ENCODE peak calls at places on chromosomes 5 and 9, in ten cellular contexts. H, M, F, R, B, O, A, Z, Y and S are unnamed samples.
A peak's percentile ranks its signal among the peaks of the same experiment; 100 is the strongest.

GRCh38 chr5:16135003-16135402 is 44.6 kb downstream of the MARCHF11 start:
- DNase-seq in Y (no peak), O (no peak), Z (no peak), F (no peak), R (no peak), M (no peak), H (no peak), B (no peak), A (no peak), S (no peak)

GRCh38 chr9:98532147-98532546 is 176.6 kb downstream of the GABBR2 start:
- DNase-seq in Y (no peak), F (no peak), O (no peak), R (no peak), H (no peak), A (no peak), Z (no peak), M (peak; percentile 31), B (no peak), S (no peak)

GRCh38 chr5:41794478-41794877 is 75.7 kb downstream of the OXCT1 start:
- DNase-seq in A (no peak), O (no peak), M (peak; percentile 95), H (peak; percentile 98), Z (peak; percentile 93), F (peak; percentile 89), B (no peak), R (no peak), Y (peak; percentile 94), S (no peak)

GRCh38 chr9:23492126-23493002 is 333.7 kb downstream of the ELAVL2 start:
- DNase-seq in O (no peak), A (no peak), Y (peak; percentile 1), B (no peak), H (peak; percentile 54), R (no peak), Z (peak; percentile 30), F (peak; percentile 1), M (peak; percentile 64), S (no peak)

GRCh38 chr5:146726020-146726419 is 152.5 kb downstream of the PPP2R2B start:
- DNase-seq in R (no peak), F (peak; percentile 34), O (no peak), Z (peak; percentile 31), A (no peak), M (no peak), Y (peak; percentile 15), H (no peak), B (no peak), S (no peak)

GRCh38 chr9:92846662-92847145 is 31.1 kb downstream of the ZNF484 start:
- DNase-seq in F (no peak), A (no peak), Y (peak; percentile 1), B (no peak), O (no peak), R (no peak), M (no peak), H (peak; percentile 3), Z (no peak), S (no peak)

GRCh38 chr9:116042321-116042720 is 111.3 kb upstream of the PAPPA start:
- DNase-seq in B (no peak), R (no peak), Z (peak; percentile 46), F (peak; percentile 65), Y (peak; percentile 28), M (no peak), H (peak; percentile 79), O (no peak), A (no peak), S (no peak)

GRCh38 chr9:130660683-130661460 is 3.5 kb upstream of the PRDM12 start:
- DNase-seq in Z (no peak), B (no peak), H (no peak), Y (no peak), R (no peak), A (no peak), F (no peak), M (no peak), O (no peak), S (no peak)

GRCh38 chr9:96450613-96451544 is 910 bp downstream of the HABP4 start:
- DNase-seq in F (peak; percentile 33), R (peak; percentile 80), M (peak; percentile 14), Z (no peak), B (peak; percentile 24), Y (peak; percentile 21), O (no peak), A (peak; percentile 17), H (peak; percentile 34), S (no peak)

GRCh38 chr9:133276001-133276884 is 1.2 kb upstream of the ABO start:
- DNase-seq in O (no peak), R (no peak), B (no peak), A (no peak), Y (no peak), F (no peak), H (no peak), Z (no peak), M (no peak), S (no peak)

GRCh38 chr9:107584944-107585343 is 95.4 kb upstream of the KLF4 start:
- DNase-seq in H (no peak), Y (no peak), M (no peak), R (no peak), A (no peak), F (no peak), B (no peak), Z (no peak), O (no peak), S (no peak)

DNA sequence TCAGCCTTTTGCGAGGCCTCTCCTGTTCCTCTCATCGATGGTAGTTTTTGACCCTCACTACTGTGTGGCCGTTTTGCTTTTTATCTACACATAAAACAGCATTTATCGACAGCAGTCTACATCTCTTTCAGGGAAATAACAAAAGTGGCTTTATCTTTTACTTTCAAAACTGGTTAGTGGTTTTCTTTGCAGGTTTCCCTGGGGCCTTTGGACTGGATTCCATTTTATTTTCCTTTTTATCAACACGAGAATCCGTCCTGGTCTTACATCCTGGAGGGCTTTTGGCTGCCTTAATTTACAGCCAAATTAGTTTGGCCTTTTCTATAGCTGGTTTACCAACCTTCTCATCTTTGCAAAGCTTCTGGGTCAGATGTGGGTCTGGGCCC is 775 bp upstream of the PKD2L2 start:
- DNase-seq in Y (no peak), O (no peak), A (no peak), R (no peak), H (peak; percentile 10), Z (no peak), M (no peak), B (no peak), F (no peak), S (no peak)
- H3K4me3 ChIP-seq in Y (peak overlapping the region; percentile 50), O (peak overlapping the region; percentile 36), A (peak overlapping the region; percentile 61), R (peak overlapping the region; percentile 88), H (no peak overlapping the region), Z (no peak overlapping the region), M (no peak overlapping the region), B (no peak overlapping the region), F (peak overlapping the region; percentile 54), S (peak overlapping the region; percentile 64)

GRCh38 chr9:134983094-134983493 is 65.4 kb upstream of the FCN1 start:
- DNase-seq in M (peak; percentile 4), H (no peak), F (no peak), B (no peak), Y (peak; percentile 3), A (no peak), R (no peak), O (peak; percentile 48), Z (peak; percentile 11), S (no peak)
- TF ChIP-seq CTCF in M (peak; percentile 13), H (peak; percentile 8), F (peak; percentile 38), B (no peak), Y (peak; percentile 10), A (peak; percentile 52), R (no peak), O (no peak), Z (peak; percentile 35), S (no peak)

DNA sequence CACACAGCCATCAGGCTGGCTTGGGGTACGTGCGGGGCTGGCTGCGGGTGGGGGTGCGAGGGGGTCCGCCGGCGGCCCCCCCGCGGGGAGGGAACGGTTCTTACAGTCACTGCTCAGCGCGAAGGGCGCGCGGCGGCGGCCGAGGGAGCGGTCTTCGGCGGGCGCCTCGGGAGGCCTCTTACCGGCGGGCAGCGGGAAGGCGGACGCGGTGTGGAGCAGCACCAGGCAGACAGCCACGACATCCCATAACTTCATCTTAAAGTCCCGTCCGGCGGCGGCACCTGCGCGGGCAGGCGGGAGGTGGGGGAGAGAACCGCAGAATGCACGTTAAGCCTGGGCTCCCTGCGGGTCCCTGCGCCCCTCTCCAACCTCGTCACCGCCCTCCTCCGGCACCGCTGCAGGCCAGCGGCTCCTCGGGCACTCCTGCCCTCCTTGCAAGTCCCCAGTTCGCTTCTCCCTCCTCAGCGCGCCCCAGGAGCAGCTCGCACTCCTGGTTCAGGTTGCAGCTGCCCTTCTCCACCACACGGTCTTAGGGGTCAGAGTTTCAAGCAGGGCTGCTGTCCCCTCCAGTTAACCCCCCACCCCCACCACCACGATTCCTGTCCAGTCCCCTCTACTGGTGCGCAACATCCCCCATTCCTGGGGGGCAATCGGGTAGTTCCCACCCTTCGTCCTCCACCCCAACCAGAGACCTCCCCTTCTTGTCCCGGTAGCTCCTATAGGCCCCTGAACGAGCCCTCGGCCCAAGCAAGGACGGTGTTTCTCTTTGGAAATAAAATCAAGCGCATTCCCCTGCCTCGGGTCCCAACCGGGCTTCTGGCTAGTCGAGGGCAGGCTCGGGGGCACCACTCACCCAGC is 5.1 kb downstream of the GDNF start:
- DNase-seq in B (no peak), F (no peak), O (no peak), H (no peak), M (no peak), Y (no peak), R (no peak), Z (no peak), A (no peak), S (no peak)
- H3K4me3 ChIP-seq in B (no peak overlapping the region), F (peak overlapping the region; percentile 65), O (no peak overlapping the region), H (peak overlapping the region; percentile 40), M (no peak overlapping the region), Y (no peak overlapping the region), R (no peak overlapping the region), Z (peak overlapping the region; percentile 26), A (no peak overlapping the region), S (peak overlapping the region; percentile 27)

GRCh38 chr9:13901176-13901575 is 412.8 kb downstream of the NFIB start:
- DNase-seq in A (no peak), M (no peak), H (no peak), Z (no peak), B (no peak), F (no peak), O (no peak), R (no peak), Y (no peak), S (no peak)

GRCh38 chr9:13902286-13902685 is 411.7 kb downstream of the NFIB start:
- DNase-seq in A (no peak), F (no peak), O (no peak), H (no peak), Y (no peak), B (no peak), Z (no peak), M (no peak), R (no peak), S (no peak)

GRCh38 chr9:13898957-13899356 is 415.0 kb downstream of the NFIB start:
- DNase-seq in R (no peak), M (peak; percentile 83), Y (peak; percentile 47), Z (peak; percentile 50), H (no peak), B (no peak), A (peak; percentile 26), O (no peak), F (peak; percentile 33), S (no peak)

GRCh38 chr9:13899924-13900323 is 414.0 kb downstream of the NFIB start:
- DNase-seq in Y (peak; percentile 45), R (no peak), Z (no peak), F (peak; percentile 42), M (peak; percentile 41), H (no peak), B (no peak), A (peak; percentile 24), O (no peak), S (peak; percentile 60)

DNA sequence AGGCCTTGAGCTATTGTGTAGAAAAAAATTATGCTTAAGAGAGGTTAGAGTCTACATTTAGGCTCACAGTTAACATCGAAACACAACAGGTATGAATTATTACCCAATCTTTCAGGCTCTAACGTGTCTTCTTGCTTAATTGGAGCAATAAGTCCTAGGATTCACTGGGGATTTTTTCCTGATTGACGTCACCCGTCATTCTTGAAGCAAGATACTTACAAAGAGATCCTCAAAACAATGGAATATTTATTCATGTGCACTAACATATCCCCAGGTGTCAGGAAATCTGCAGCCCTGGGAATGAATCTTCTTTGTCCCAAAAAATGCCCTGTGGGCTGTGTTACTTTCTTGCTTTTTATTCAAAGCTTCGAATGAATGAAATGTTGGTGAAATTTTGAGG is 413.5 kb downstream of the NFIB start:
- DNase-seq in O (no peak), Y (no peak), R (no peak), Z (no peak), F (no peak), A (peak; percentile 6), M (peak; percentile 17), H (no peak), B (peak; percentile 44), S (no peak)
- TF ChIP-seq CTCF in O (no peak), Y (no peak), R (no peak), Z (no peak), F (no peak), A (no peak), M (no peak), H (no peak), B (no peak), S (no peak)